ENCODE peak calls at places on chromosomes 12 and 14, in five cellular contexts. F is AG10803; A is renal cortical epithelial cell; I is memory B cell; G is stimulated activated CD8-positive, alpha-beta memory T cell treated with anti-CD3 and anti-CD28 coated beads, Interleukin-4, amount 100 ng/mL, for 4 hours. D is an unnamed sample.

GRCh38 chr12:131355688-131356245 is 355.1 kb upstream of the SFSWAP start:
- DNase-seq in A (no peak), F (no peak), G (no peak), I (no peak), D (no peak)

GRCh38 chr14:83164591-83164990 is 1630.9 kb upstream of the SEL1L start:
- DNase-seq in G (no peak), A (peak), I (no peak), F (no peak), D (no peak)

GRCh38 chr12:85569261-85569660 is 266.9 kb downstream of the RASSF9 start:
- DNase-seq in I (no peak), G (no peak), F (no peak), A (no peak), D (no peak)

GRCh38 chr14:35333797-35334743 is 41.9 kb downstream of the PSMA6 start:
- DNase-seq in A (no peak), I (no peak), G (no peak), F (no peak), D (no peak)

GRCh38 chr12:128387811-128388422 is 120.9 kb downstream of the TMEM132C start:
- DNase-seq in G (no peak), I (no peak), F (no peak), A (no peak), D (no peak)

GRCh38 chr12:124995200-124995961 is 1.9 kb downstream of the BRI3BP start:
- DNase-seq in I (no peak), A (no peak), F (no peak), G (no peak), D (no peak)

GRCh38 chr14:99029150-99029915 is 242.7 kb downstream of the BCL11B start:
- DNase-seq in I (no peak), G (no peak), A (no peak), F (no peak), D (peak)

GRCh38 chr12:108570743-108571603 is 8.6 kb downstream of the ISCU start:
- DNase-seq in A (peak), F (peak), I (no peak), G (no peak), D (no peak)

GRCh38 chr12:121443193-121443829 is 43.4 kb downstream of the RNF34 start:
- DNase-seq in F (peak), A (peak), I (peak), G (peak), D (peak)

GRCh38 chr14:26687438-26687837 is 89.6 kb upstream of the NOVA1 start:
- DNase-seq in F (no peak), A (no peak), G (no peak), I (no peak), D (no peak)

GRCh38 chr12:53217049-53217929 is 10.2 kb upstream of the ITGB7 start:
- DNase-seq in I (no peak), A (peak), G (no peak), F (peak), D (no peak)

GRCh38 chr12:109444263-109444662 is 32.8 kb downstream of the KCTD10 start:
- DNase-seq in F (no peak), G (no peak), I (no peak), A (no peak), D (no peak)

GRCh38 chr12:56385873-56386272 is 23.2 kb upstream of the APOF start:
- DNase-seq in G (no peak), A (peak), F (no peak), I (no peak), D (no peak)

GRCh38 chr12:25025951-25026490 is 77.1 kb upstream of the BCAT1 start:
- DNase-seq in I (no peak), F (no peak), G (no peak), A (no peak), D (no peak)

GRCh38 chr14:68976160-68977067 is 2.7 kb downstream of the ACTN1 start:
- DNase-seq in F (peak), I (no peak), A (no peak), G (no peak), D (no peak)

GRCh38 chr12:10214131-10214876 is 1.6 kb downstream of the GABARAPL1 start:
- DNase-seq in G (no peak), A (peak), I (no peak), F (peak), D (no peak)

GRCh38 chr12:94140556-94140955 is 7.8 kb upstream of the PLXNC1 start:
- DNase-seq in A (no peak), I (peak), G (no peak), F (peak), D (no peak)

GRCh38 chr14:77203611-77204456 is 22.2 kb downstream of the TMEM63C start:
- DNase-seq in G (no peak), F (no peak), I (no peak), A (no peak), D (no peak)

GRCh38 chr14:90726656-90727055 is 89.6 kb downstream of the TTC7B start:
- DNase-seq in I (no peak), A (peak), G (no peak), F (peak), D (no peak)

GRCh38 chr14:22478670-22479069 is 110.4 kb downstream of the DAD1 start:
- DNase-seq in F (no peak), A (no peak), I (no peak), G (no peak), D (no peak)

GRCh38 chr12:45912774-45913173 is 77.6 kb downstream of the SCAF11 start:
- DNase-seq in G (no peak), A (no peak), F (no peak), I (no peak), D (no peak)

GRCh38 chr12:52086366-52086765 is 6.9 kb downstream of the SMIM41 start:
- DNase-seq in I (no peak), G (no peak), F (peak), A (no peak), D (no peak)

GRCh38 chr14:24283796-24284460 is 12.5 kb upstream of the RABGGTA start:
- DNase-seq in I (no peak), F (no peak), A (no peak), G (no peak), D (peak)

GRCh38 chr14:54724123-54724522 is 157.2 kb downstream of the SAMD4A start:
- DNase-seq in A (no peak), I (no peak), G (no peak), F (no peak), D (no peak)

GRCh38 chr14:54564799-54565235 is 2.1 kb upstream of the SAMD4A start:
- DNase-seq in A (peak), G (no peak), I (no peak), F (peak), D (no peak)

GRCh38 chr12:95942106-95942531 is 295 bp downstream of the CCDC38 start:
- DNase-seq in A (no peak), G (no peak), F (no peak), I (no peak), D (no peak)

GRCh38 chr14:37673439-37673838 is 78.0 kb downstream of the TTC6 start:
- DNase-seq in G (no peak), A (no peak), F (no peak), I (no peak), D (no peak)

GRCh38 chr14:71618716-71619115 is 313.5 kb upstream of the RGS6 start:
- DNase-seq in G (no peak), F (no peak), I (no peak), A (no peak), D (no peak)

D was measured in RWPE2.